ENCODE peak calls at places on chromosomes 16 and 17, in ten cellular contexts. One of them, this sample, is unnamed.

GRCh38 chr17:38509772-38510423 is 81.6 kb downstream of the ARHGAP23 start:
- DNase-seq in SK-N-SH: no peak
- DNase-seq in cardiac muscle cell: peak
- DNase-seq in psoas muscle: peak
- DNase-seq in heart right ventricle: no peak
- DNase-seq in OCI-LY7: no peak
- DNase-seq in gastrocnemius medialis: no peak
- DNase-seq in PC-3: no peak
- DNase-seq in left ventricle myocardium inferior: no peak
- DNase-seq in tibial artery: no peak
- DNase-seq in this sample: no peak

GRCh38 chr16:19884021-19884485 is 595 bp downstream of the GPRC5B start:
- DNase-seq in gastrocnemius medialis: peak
- DNase-seq in OCI-LY7: no peak
- DNase-seq in psoas muscle: peak
- DNase-seq in SK-N-SH: peak
- DNase-seq in cardiac muscle cell: no peak
- DNase-seq in heart right ventricle: peak
- DNase-seq in tibial artery: no peak
- DNase-seq in left ventricle myocardium inferior: peak
- DNase-seq in PC-3: no peak
- DNase-seq in this sample: peak

GRCh38 chr17:9951803-9952202 is 46.7 kb upstream of the RCVRN start:
- DNase-seq in psoas muscle: no peak
- DNase-seq in tibial artery: no peak
- DNase-seq in left ventricle myocardium inferior: no peak
- DNase-seq in heart right ventricle: no peak
- DNase-seq in PC-3: no peak
- DNase-seq in cardiac muscle cell: no peak
- DNase-seq in SK-N-SH: no peak
- DNase-seq in gastrocnemius medialis: no peak
- DNase-seq in OCI-LY7: no peak
- DNase-seq in this sample: no peak

GRCh38 chr17:1947229-1947742 is 77.8 kb downstream of the RTN4RL1 start:
- DNase-seq in heart right ventricle: peak
- DNase-seq in gastrocnemius medialis: no peak
- DNase-seq in SK-N-SH: peak
- DNase-seq in PC-3: no peak
- DNase-seq in tibial artery: no peak
- DNase-seq in left ventricle myocardium inferior: peak
- DNase-seq in psoas muscle: no peak
- DNase-seq in OCI-LY7: no peak
- DNase-seq in cardiac muscle cell: no peak
- DNase-seq in this sample: no peak

GRCh38 chr16:5025171-5025632 is 8.5 kb downstream of the NAGPA start:
- DNase-seq in cardiac muscle cell: peak
- DNase-seq in left ventricle myocardium inferior: peak
- DNase-seq in psoas muscle: no peak
- DNase-seq in PC-3: no peak
- DNase-seq in SK-N-SH: no peak
- DNase-seq in gastrocnemius medialis: peak
- DNase-seq in OCI-LY7: peak
- DNase-seq in tibial artery: no peak
- DNase-seq in heart right ventricle: peak
- DNase-seq in this sample: no peak

GRCh38 chr17:66720027-66720426 is 114.9 kb upstream of the CACNG5 start:
- DNase-seq in tibial artery: no peak
- DNase-seq in OCI-LY7: no peak
- DNase-seq in SK-N-SH: no peak
- DNase-seq in psoas muscle: no peak
- DNase-seq in PC-3: no peak
- DNase-seq in left ventricle myocardium inferior: no peak
- DNase-seq in cardiac muscle cell: no peak
- DNase-seq in gastrocnemius medialis: no peak
- DNase-seq in heart right ventricle: no peak
- DNase-seq in this sample: no peak

GRCh38 chr16:85234310-85235235 is 122.3 kb upstream of the CIBAR2 start:
- DNase-seq in tibial artery: peak
- DNase-seq in OCI-LY7: no peak
- DNase-seq in SK-N-SH: peak
- DNase-seq in gastrocnemius medialis: no peak
- DNase-seq in heart right ventricle: peak
- DNase-seq in left ventricle myocardium inferior: peak
- DNase-seq in cardiac muscle cell: peak
- DNase-seq in PC-3: no peak
- DNase-seq in psoas muscle: peak
- DNase-seq in this sample: peak

GRCh38 chr16:10156111-10156510 is 26.1 kb downstream of the GRIN2A start:
- DNase-seq in psoas muscle: no peak
- DNase-seq in heart right ventricle: no peak
- DNase-seq in left ventricle myocardium inferior: no peak
- DNase-seq in cardiac muscle cell: no peak
- DNase-seq in SK-N-SH: no peak
- DNase-seq in gastrocnemius medialis: no peak
- DNase-seq in OCI-LY7: no peak
- DNase-seq in tibial artery: no peak
- DNase-seq in PC-3: no peak
- DNase-seq in this sample: no peak

DNA sequence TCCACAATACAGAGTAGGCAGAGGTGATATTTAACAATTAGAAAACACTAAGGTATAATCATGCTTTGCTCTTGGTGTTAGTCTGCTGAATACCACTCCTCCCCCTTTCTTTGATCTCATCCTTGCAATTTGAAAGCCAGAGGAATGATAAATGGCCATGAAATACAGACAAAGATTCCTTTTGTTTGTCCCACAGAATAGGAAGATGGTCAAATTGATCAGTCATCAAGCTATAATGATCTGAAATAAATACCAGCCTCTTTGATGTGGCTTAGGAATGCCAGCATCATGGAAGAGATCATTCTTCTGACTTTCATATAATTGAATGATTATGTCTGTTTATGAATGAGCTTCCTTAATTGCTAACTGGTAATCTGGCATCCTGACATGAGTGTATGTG is 1541.7 kb upstream of the CDH8 start:
- DNase-seq in psoas muscle: no peak
- DNase-seq in OCI-LY7: no peak
- DNase-seq in left ventricle myocardium inferior: no peak
- DNase-seq in gastrocnemius medialis: no peak
- DNase-seq in cardiac muscle cell: no peak
- DNase-seq in SK-N-SH: no peak
- DNase-seq in tibial artery: no peak
- DNase-seq in heart right ventricle: no peak
- DNase-seq in PC-3: no peak
- DNase-seq in this sample: no peak
- H3K4me3 ChIP-seq in psoas muscle: no peak
- H3K4me3 ChIP-seq in OCI-LY7: no peak
- H3K4me3 ChIP-seq in left ventricle myocardium inferior: no peak
- H3K4me3 ChIP-seq in gastrocnemius medialis: no peak
- H3K4me3 ChIP-seq in cardiac muscle cell: no peak
- H3K4me3 ChIP-seq in SK-N-SH: no peak
- H3K4me3 ChIP-seq in tibial artery: no peak
- H3K4me3 ChIP-seq in heart right ventricle: no peak
- H3K4me3 ChIP-seq in PC-3: no peak
- H3K4me3 ChIP-seq in this sample: no peak

GRCh38 chr16:47459603-47460002 is 1.3 kb downstream of the ITFG1 start:
- DNase-seq in left ventricle myocardium inferior: no peak
- DNase-seq in OCI-LY7: no peak
- DNase-seq in SK-N-SH: no peak
- DNase-seq in psoas muscle: no peak
- DNase-seq in gastrocnemius medialis: no peak
- DNase-seq in tibial artery: no peak
- DNase-seq in cardiac muscle cell: no peak
- DNase-seq in PC-3: no peak
- DNase-seq in heart right ventricle: no peak
- DNase-seq in this sample: no peak

GRCh38 chr16:47458331-47458730 is 2.5 kb downstream of the ITFG1 start:
- DNase-seq in left ventricle myocardium inferior: no peak
- DNase-seq in heart right ventricle: no peak
- DNase-seq in OCI-LY7: no peak
- DNase-seq in gastrocnemius medialis: no peak
- DNase-seq in PC-3: no peak
- DNase-seq in cardiac muscle cell: no peak
- DNase-seq in SK-N-SH: no peak
- DNase-seq in tibial artery: no peak
- DNase-seq in psoas muscle: no peak
- DNase-seq in this sample: no peak

GRCh38 chr16:47461598-47462266 is 601 bp downstream of the PHKB start:
- DNase-seq in left ventricle myocardium inferior: no peak
- DNase-seq in SK-N-SH: peak
- DNase-seq in PC-3: peak
- DNase-seq in tibial artery: no peak
- DNase-seq in psoas muscle: no peak
- DNase-seq in cardiac muscle cell: peak
- DNase-seq in gastrocnemius medialis: peak
- DNase-seq in OCI-LY7: peak
- DNase-seq in heart right ventricle: peak
- DNase-seq in this sample: no peak

GRCh38 chr16:47460755-47461597 is at the start of the genes ITFG1 and PHKB:
- DNase-seq in gastrocnemius medialis: peak
- DNase-seq in cardiac muscle cell: peak
- DNase-seq in psoas muscle: peak
- DNase-seq in heart right ventricle: peak
- DNase-seq in tibial artery: peak
- DNase-seq in PC-3: peak
- DNase-seq in SK-N-SH: peak
- DNase-seq in OCI-LY7: peak
- DNase-seq in left ventricle myocardium inferior: peak
- DNase-seq in this sample: peak

GRCh38 chr16:47460301-47460754 is 535 bp downstream of the ITFG1 start:
- DNase-seq in psoas muscle: no peak
- DNase-seq in gastrocnemius medialis: no peak
- DNase-seq in heart right ventricle: no peak
- DNase-seq in tibial artery: no peak
- DNase-seq in PC-3: peak
- DNase-seq in left ventricle myocardium inferior: no peak
- DNase-seq in cardiac muscle cell: no peak
- DNase-seq in SK-N-SH: no peak
- DNase-seq in OCI-LY7: no peak
- DNase-seq in this sample: no peak
- TF ChIP-seq CTCF in psoas muscle: no peak
- TF ChIP-seq CTCF in gastrocnemius medialis: no peak
- TF ChIP-seq CTCF in heart right ventricle: no peak
- TF ChIP-seq CTCF in tibial artery: no peak
- TF ChIP-seq CTCF in PC-3: no peak
- TF ChIP-seq CTCF in left ventricle myocardium inferior: no peak
- TF ChIP-seq CTCF in cardiac muscle cell: no peak
- TF ChIP-seq CTCF in SK-N-SH: no peak
- TF ChIP-seq CTCF in OCI-LY7: no peak
- TF ChIP-seq CTCF in this sample: no peak

DNA sequence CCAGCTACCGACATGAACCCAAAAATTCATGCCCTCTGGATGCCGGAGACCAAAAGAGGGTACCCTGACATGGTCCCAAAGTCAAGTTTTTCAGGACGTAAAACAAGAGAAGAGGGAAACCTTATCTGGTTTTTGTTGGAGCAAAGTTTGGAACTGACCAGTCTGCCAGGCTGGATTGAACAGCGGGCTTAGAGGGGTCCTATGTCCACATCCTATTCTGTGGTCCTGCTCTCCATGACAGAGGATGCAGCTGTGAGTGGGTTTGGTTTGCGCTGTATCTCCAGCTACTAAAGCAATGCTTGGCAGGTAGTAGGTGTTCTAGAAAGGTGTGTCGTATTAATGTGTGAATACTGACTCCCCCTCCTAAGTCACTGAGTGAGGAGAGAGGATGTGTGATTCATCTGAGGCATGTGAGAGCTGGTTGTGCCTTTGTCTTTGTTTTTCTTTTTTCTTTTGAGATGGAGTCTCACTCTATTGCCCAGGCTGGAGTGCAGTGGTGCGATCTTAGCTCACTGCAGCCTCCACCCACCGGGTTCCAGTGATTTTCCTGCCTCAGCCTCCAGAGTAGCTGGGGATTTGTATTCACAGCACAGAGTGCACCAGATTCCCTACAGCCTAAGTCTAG is 31.0 kb downstream of the PMM2 start:
- DNase-seq in OCI-LY7: no peak
- DNase-seq in gastrocnemius medialis: no peak
- DNase-seq in left ventricle myocardium inferior: no peak
- DNase-seq in tibial artery: no peak
- DNase-seq in psoas muscle: no peak
- DNase-seq in cardiac muscle cell: no peak
- DNase-seq in heart right ventricle: no peak
- DNase-seq in PC-3: no peak
- DNase-seq in SK-N-SH: no peak
- DNase-seq in this sample: no peak
- H3K27ac ChIP-seq in OCI-LY7: no peak
- H3K27ac ChIP-seq in gastrocnemius medialis: no peak
- H3K27ac ChIP-seq in left ventricle myocardium inferior: no peak
- H3K27ac ChIP-seq in tibial artery: no peak
- H3K27ac ChIP-seq in psoas muscle: no peak
- H3K27ac ChIP-seq in cardiac muscle cell: no peak
- H3K27ac ChIP-seq in heart right ventricle: no peak
- H3K27ac ChIP-seq in PC-3: no peak
- H3K27ac ChIP-seq in SK-N-SH: peak
- H3K27ac ChIP-seq in this sample: no peak

GRCh38 chr17:77464988-77465357 is 324.2 kb downstream of the SEC14L1 start:
- DNase-seq in PC-3: no peak
- DNase-seq in SK-N-SH: no peak
- DNase-seq in gastrocnemius medialis: no peak
- DNase-seq in psoas muscle: no peak
- DNase-seq in heart right ventricle: no peak
- DNase-seq in tibial artery: no peak
- DNase-seq in cardiac muscle cell: no peak
- DNase-seq in left ventricle myocardium inferior: no peak
- DNase-seq in OCI-LY7: no peak
- DNase-seq in this sample: no peak

GRCh38 chr17:77460514-77461046 is 319.8 kb downstream of the SEC14L1 start:
- DNase-seq in SK-N-SH: no peak
- DNase-seq in OCI-LY7: peak
- DNase-seq in heart right ventricle: no peak
- DNase-seq in tibial artery: no peak
- DNase-seq in cardiac muscle cell: no peak
- DNase-seq in PC-3: no peak
- DNase-seq in gastrocnemius medialis: no peak
- DNase-seq in left ventricle myocardium inferior: no peak
- DNase-seq in psoas muscle: no peak
- DNase-seq in this sample: no peak

GRCh38 chr17:77462101-77462500 is 321.3 kb downstream of the SEC14L1 start:
- DNase-seq in left ventricle myocardium inferior: no peak
- DNase-seq in psoas muscle: no peak
- DNase-seq in PC-3: no peak
- DNase-seq in tibial artery: no peak
- DNase-seq in gastrocnemius medialis: no peak
- DNase-seq in SK-N-SH: no peak
- DNase-seq in cardiac muscle cell: no peak
- DNase-seq in heart right ventricle: no peak
- DNase-seq in OCI-LY7: peak
- DNase-seq in this sample: no peak

GRCh38 chr17:77461277-77462057 is 320.7 kb downstream of the SEC14L1 start:
- DNase-seq in cardiac muscle cell: no peak
- DNase-seq in gastrocnemius medialis: no peak
- DNase-seq in left ventricle myocardium inferior: no peak
- DNase-seq in SK-N-SH: no peak
- DNase-seq in psoas muscle: no peak
- DNase-seq in PC-3: no peak
- DNase-seq in heart right ventricle: no peak
- DNase-seq in tibial artery: no peak
- DNase-seq in OCI-LY7: peak
- DNase-seq in this sample: no peak

DNA sequence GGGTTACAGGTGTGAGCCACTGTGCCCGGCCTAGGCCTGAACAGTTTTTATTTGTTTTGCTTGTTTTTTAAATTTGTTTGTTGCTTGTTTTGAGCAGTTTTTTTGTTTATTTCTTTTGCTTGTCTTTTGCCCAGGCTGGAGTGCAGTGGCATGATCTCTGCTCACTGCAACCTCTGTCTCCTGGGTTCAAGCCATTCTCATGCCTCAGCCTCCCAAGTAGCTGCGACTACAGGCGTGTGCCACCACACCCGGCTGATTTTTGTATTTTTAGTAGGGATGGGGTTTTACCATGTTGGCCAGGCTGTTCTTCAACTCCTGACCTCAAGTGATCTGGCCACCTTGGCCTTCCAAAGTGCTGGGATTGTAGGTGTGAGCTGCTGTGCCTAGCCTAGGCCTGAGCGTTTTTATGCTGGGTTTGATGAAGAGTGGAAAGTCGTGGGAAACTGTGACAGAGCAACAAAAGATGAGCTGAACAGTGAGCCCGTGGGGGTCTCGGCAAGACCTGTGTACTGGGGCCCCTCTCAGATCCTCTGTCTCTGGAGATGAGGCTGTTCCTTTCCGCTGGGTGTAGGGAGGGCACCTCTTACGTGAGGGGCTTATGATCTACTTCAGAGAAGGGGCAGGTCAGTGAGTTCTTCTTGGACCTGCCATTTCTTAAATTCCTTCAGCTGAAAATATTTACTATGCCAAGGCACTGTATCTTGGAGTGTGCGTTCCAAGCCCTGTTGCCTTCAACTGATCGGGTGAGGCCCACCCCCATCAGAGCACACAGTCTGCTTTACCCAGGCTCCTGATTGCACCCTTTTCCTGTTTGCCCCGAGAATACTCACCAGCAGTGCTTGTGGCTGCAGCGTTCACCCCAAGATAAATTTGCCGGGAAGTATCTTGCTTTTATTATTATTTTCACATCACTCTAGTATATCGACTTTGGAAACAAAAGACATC is 322.1 kb downstream of the SEC14L1 start:
- DNase-seq in psoas muscle: no peak
- DNase-seq in cardiac muscle cell: no peak
- DNase-seq in OCI-LY7: no peak
- DNase-seq in PC-3: no peak
- DNase-seq in left ventricle myocardium inferior: no peak
- DNase-seq in tibial artery: no peak
- DNase-seq in SK-N-SH: no peak
- DNase-seq in heart right ventricle: no peak
- DNase-seq in gastrocnemius medialis: no peak
- DNase-seq in this sample: no peak
- H3K4me3 ChIP-seq in psoas muscle: no peak
- H3K4me3 ChIP-seq in cardiac muscle cell: no peak
- H3K4me3 ChIP-seq in OCI-LY7: peak
- H3K4me3 ChIP-seq in PC-3: no peak
- H3K4me3 ChIP-seq in left ventricle myocardium inferior: no peak
- H3K4me3 ChIP-seq in tibial artery: no peak
- H3K4me3 ChIP-seq in SK-N-SH: no peak
- H3K4me3 ChIP-seq in heart right ventricle: no peak
- H3K4me3 ChIP-seq in gastrocnemius medialis: no peak
- H3K4me3 ChIP-seq in this sample: no peak

This sample was measured in uterus.